ENCODE peak calls at places on chromosomes 5 and 9, in five cellular contexts. W is GM12865; P is activated CD4-positive, CD25-positive, alpha-beta regulatory T cell treated with anti-CD3 and anti-CD28 coated beads, Interleukin-2, amount 50 U/mL, for 16 hours; J is astrocyte of the spinal cord; E is activated T-helper 1 cell treated with anti-CD3 and anti-CD28 coated beads, Interleukin-2, amount 50 U/mL, for 16 hours. S is an unnamed sample.

GRCh38 chr5:134590992-134591659 is 41.5 kb downstream of the SAR1B start:
- DNase-seq in W (peak), P (no peak), J (no peak), E (no peak), S (no peak)

GRCh38 chr9:108580021-108580439 is 275.8 kb downstream of the ACTL7B start:
- DNase-seq in W (no peak), P (no peak), J (peak), E (no peak), S (no peak)

GRCh38 chr5:113378960-113379541 is 55.7 kb downstream of the TSSK1B start:
- DNase-seq in W (peak), P (peak), J (peak), E (peak), S (no peak)

GRCh38 chr5:149731617-149732400 is 1.7 kb downstream of the PPARGC1B start:
- DNase-seq in W (peak), P (peak), J (peak), E (peak), S (peak)

GRCh38 chr5:134819404-134819963 is 26.3 kb upstream of the C5orf24 start:
- DNase-seq in W (no peak), P (no peak), J (no peak), E (no peak), S (no peak)

GRCh38 chr9:24602687-24603352 is 57.1 kb upstream of the IZUMO3 start:
- DNase-seq in W (no peak), P (no peak), J (peak), E (no peak), S (no peak)

GRCh38 chr5:144487761-144488160 is 317.1 kb downstream of the KCTD16 start:
- DNase-seq in W (no peak), P (no peak), J (no peak), E (no peak), S (no peak)

GRCh38 chr5:97560176-97560993 is 377.3 kb upstream of the RIOK2 start:
- DNase-seq in W (no peak), P (no peak), J (no peak), E (no peak), S (no peak)

GRCh38 chr5:135738564-135738875 is 95.9 kb upstream of the SLC25A48 start:
- DNase-seq in W (no peak), P (no peak), J (no peak), E (no peak), S (no peak)

GRCh38 chr5:151092750-151093149 is 11.9 kb upstream of the TNIP1 start:
- DNase-seq in W (no peak), P (no peak), J (peak), E (no peak), S (no peak)

GRCh38 chr5:178107889-178108288 is 5.4 kb upstream of the N4BP3 start:
- DNase-seq in W (no peak), P (no peak), J (no peak), E (no peak), S (no peak)

GRCh38 chr9:114513952-114514267 is 8.6 kb upstream of the WHRN start:
- DNase-seq in W (no peak), P (no peak), J (no peak), E (no peak), S (no peak)

GRCh38 chr5:91301459-91301858 is 81.7 kb downstream of the ARRDC3 start:
- DNase-seq in W (no peak), P (no peak), J (no peak), E (no peak), S (no peak)

GRCh38 chr5:40685191-40685590 is 5.5 kb downstream of the PTGER4 start:
- DNase-seq in W (no peak), P (no peak), J (no peak), E (no peak), S (no peak)

GRCh38 chr5:154191467-154192261 is 1.1 kb downstream of the GALNT10 start:
- DNase-seq in W (no peak), P (no peak), J (peak), E (no peak), S (no peak)

GRCh38 chr5:107808671-107809137 is 138.0 kb upstream of the EFNA5 start:
- DNase-seq in W (peak), P (no peak), J (peak), E (no peak), S (no peak)

GRCh38 chr9:136001231-136001630 is 40.1 kb upstream of the UBAC1 start:
- DNase-seq in W (no peak), P (no peak), J (no peak), E (no peak), S (no peak)

GRCh38 chr9:127589955-127590370 is 22.1 kb upstream of the STXBP1 start:
- DNase-seq in W (peak), P (no peak), J (peak), E (no peak), S (no peak)

GRCh38 chr5:150589791-150590601 is 50.5 kb upstream of the SYNPO start:
- DNase-seq in W (peak), P (no peak), J (peak), E (no peak), S (peak)

GRCh38 chr9:68750786-68751185 is 45.7 kb downstream of the PIP5K1B start:
- DNase-seq in W (no peak), P (no peak), J (no peak), E (no peak), S (no peak)

GRCh38 chr5:151174612-151175101 is 17.1 kb upstream of the ANXA6 start:
- DNase-seq in W (no peak), P (no peak), J (no peak), E (no peak), S (peak)

GRCh38 chr5:3187846-3188425 is 407.7 kb upstream of the IRX1 start:
- DNase-seq in W (no peak), P (no peak), J (no peak), E (no peak), S (no peak)

GRCh38 chr5:143374496-143375217 is 28.8 kb downstream of the NR3C1 start:
- DNase-seq in W (peak), P (no peak), J (no peak), E (no peak), S (no peak)

GRCh38 chr9:97809666-97810344 is 43.2 kb upstream of the FOXE1 start:
- DNase-seq in W (no peak), P (no peak), J (no peak), E (no peak), S (no peak)

GRCh38 chr5:171450423-171451246 is 31.2 kb downstream of the FGF18 start:
- DNase-seq in W (no peak), P (no peak), J (peak), E (no peak), S (peak)

GRCh38 chr5:92470770-92471169 is 1087.7 kb upstream of the ARRDC3 start:
- DNase-seq in W (no peak), P (no peak), J (no peak), E (no peak), S (no peak)

GRCh38 chr5:52356311-52356918 is 431.3 kb upstream of the ITGA1 start:
- DNase-seq in W (peak), P (no peak), J (peak), E (no peak), S (no peak)

GRCh38 chr9:128372784-128373183 is 1.6 kb downstream of the URM1 start:
- DNase-seq in W (no peak), P (no peak), J (no peak), E (no peak), S (no peak)

GRCh38 chr9:131096490-131097258 is at the start of gene AIF1L:
- DNase-seq in W (no peak), P (no peak), J (no peak), E (no peak), S (no peak)

GRCh38 chr5:135458921-135459331 is 6.8 kb upstream of the TIFAB start:
- DNase-seq in W (no peak), P (no peak), J (peak), E (no peak), S (peak)

GRCh38 chr5:143800715-143801114 is 11.2 kb upstream of the HMHB1 start:
- DNase-seq in W (peak), P (no peak), J (no peak), E (no peak), S (no peak)

GRCh38 chr5:95375591-95375990 is 15.6 kb upstream of the FAM81B start:
- DNase-seq in W (no peak), P (no peak), J (no peak), E (no peak), S (no peak)